ENCODE peak calls at places on chromosome 1, in eight cellular contexts. J is ELR; U is WTC11; A is omental fat pad; Q is naive thymus-derived CD8-positive, alpha-beta T cell; R is effector memory CD8-positive, alpha-beta T cell; Z is left ventricle myocardium inferior; Y is neural crest cell. H is an unnamed sample.

GRCh38 chr1:203512830-203513578 is 19.1 kb downstream of the OPTC start:
- DNase-seq in Z (no peak), Q (no peak), A (no peak), J (peak; percentile 98), R (no peak), Y (no peak), U (no peak), H (peak; percentile 88)

GRCh38 chr1:240139511-240139910 is 47.8 kb downstream of the FMN2 start:
- DNase-seq in Y (no peak), A (no peak), U (no peak), R (no peak), Q (no peak), J (no peak), Z (no peak), H (no peak)

GRCh38 chr1:201551877-201552731 is 13.2 kb downstream of the NAV1 start:
- DNase-seq in U (no peak), R (no peak), A (no peak), Y (no peak), J (peak; percentile 93), Z (no peak), Q (no peak), H (peak; percentile 67)

GRCh38 chr1:33641099-33641830 is 168.8 kb downstream of the ZSCAN20 start:
- DNase-seq in Q (no peak), Z (no peak), R (no peak), A (no peak), U (peak; percentile 26), Y (no peak), J (peak; percentile 25), H (peak; percentile 9)

GRCh38 chr1:241411776-241412338 is 54.9 kb upstream of the RGS7 start:
- DNase-seq in Z (no peak), U (no peak), J (peak; percentile 34), Y (no peak), A (no peak), R (no peak), Q (no peak), H (no peak)

GRCh38 chr1:181015258-181015630 is 7.4 kb downstream of the STX6 start:
- DNase-seq in R (no peak), Q (no peak), Z (no peak), J (no peak), A (no peak), Y (no peak), U (no peak), H (no peak)

GRCh38 chr1:239761509-239761908 is 330.2 kb upstream of the FMN2 start:
- DNase-seq in U (no peak), Z (no peak), Y (no peak), R (no peak), J (no peak), A (no peak), Q (no peak), H (no peak)

GRCh38 chr1:90616395-90616794 is 100.7 kb downstream of the BARHL2 start:
- DNase-seq in A (no peak), Q (no peak), Y (no peak), U (peak; percentile 66), R (no peak), Z (no peak), J (peak; percentile 36), H (peak; percentile 31)

GRCh38 chr1:241074507-241074906 is 282.5 kb downstream of the RGS7 start:
- DNase-seq in Y (no peak), U (no peak), Q (no peak), R (no peak), J (peak; percentile 11), A (no peak), Z (no peak), H (no peak)

GRCh38 chr1:15610167-15610566 is 7.1 kb upstream of the DDI2 start:
- DNase-seq in R (no peak), Y (no peak), A (no peak), Z (no peak), U (no peak), Q (no peak), J (no peak), H (no peak)

H was measured in RKO.